ENCODE peak calls at places on chromosomes 7 and 10, in four cellular contexts. Y, F, C and A are unnamed samples. For H3K4me1, the result is how much of the 10 kb centered on the place peaks cover.

GRCh38 chr7:129317450-129317849 is 92.6 kb downstream of the AHCYL2 start:
- DNase-seq in C (no peak), Y (no peak), F (no peak), A (no peak)

GRCh38 chr10:132139526-132139925 is 47.2 kb upstream of the DPYSL4 start:
- DNase-seq in C (no peak), F (no peak), Y (no peak), A (no peak)

GRCh38 chr10:36872702-36873393 is 252.6 kb upstream of the ANKRD30A start:
- DNase-seq in F (no peak), C (no peak), Y (no peak), A (no peak)

GRCh38 chr7:66654275-66655112 is 25.8 kb downstream of the KCTD7 start:
- DNase-seq in C (peak), Y (peak), F (peak), A (peak)

GRCh38 chr7:104341545-104341944 is 13.1 kb downstream of the LHFPL3 start:
- DNase-seq in C (peak), Y (no peak), F (no peak), A (no peak)

GRCh38 chr10:79102056-79102874 is 33.5 kb downstream of the ZMIZ1 start:
- DNase-seq in C (peak), F (peak), Y (peak), A (peak)

GRCh38 chr7:150375662-150376521 is 3.2 kb upstream of the ZNF775 start:
- DNase-seq in F (peak), C (no peak), Y (no peak), A (no peak)

GRCh38 chr10:132634241-132634946 is 96.8 kb downstream of the INPP5A start:
- DNase-seq in Y (no peak), F (peak), C (no peak), A (no peak)

DNA sequence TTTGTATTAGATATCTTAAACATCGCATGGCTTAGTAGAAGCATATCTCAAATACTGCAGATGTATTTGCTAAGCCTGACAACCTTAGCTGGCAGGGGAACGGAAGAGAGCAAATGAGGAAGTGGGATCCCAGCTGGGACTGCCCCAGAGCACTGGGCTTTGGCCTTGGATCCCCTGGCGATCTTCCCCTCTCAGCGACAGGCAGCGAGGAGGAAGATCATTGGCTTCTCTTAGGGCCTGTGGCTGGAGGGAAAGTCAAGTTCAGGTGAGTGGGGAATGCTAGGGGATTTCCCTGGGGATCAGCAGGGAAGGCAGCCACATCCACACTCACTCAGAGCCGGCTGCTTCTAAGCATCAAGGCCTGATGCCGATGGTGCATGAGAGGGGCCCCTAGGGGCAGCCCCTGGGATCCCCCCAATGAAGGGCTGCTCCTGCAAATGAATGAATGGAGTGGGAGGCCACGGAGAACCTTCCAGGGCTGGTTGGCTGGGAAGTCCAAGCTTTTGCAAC is 42.0 kb downstream of the LYZL2 start:
- DNase-seq in C (peak), Y (no peak), F (peak), A (no peak)
- H3K4me1 ChIP-seq in C (under half), Y (under half), F (under half), A (under half)

DNA sequence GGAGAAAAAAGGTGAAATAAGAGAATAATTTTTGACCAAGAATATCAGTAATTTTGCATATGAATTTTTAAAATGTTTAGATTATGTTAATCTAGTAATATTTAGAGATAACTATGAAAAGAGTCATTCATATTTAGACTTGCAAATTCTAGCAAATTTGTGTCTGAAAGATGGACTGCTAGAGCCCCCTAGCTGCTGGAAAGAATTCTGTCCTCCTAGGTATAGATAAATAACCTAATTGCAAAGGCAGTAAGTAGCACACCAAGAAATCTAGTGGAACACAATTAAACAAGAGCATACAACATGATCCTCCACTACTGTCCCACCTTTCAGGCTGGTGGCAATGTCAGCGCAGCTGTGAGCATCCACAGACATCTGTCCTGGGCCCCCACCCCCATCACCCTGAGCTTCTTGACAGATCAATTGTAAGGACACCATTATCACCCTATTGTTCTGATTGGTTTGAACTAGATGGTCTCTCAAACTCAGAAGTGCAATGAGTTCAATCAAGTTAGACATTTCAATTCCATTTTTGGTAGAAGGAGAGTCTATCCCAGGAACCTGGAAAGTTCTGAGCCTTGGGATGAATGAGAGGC is 15.0 kb upstream of the GFRA1 start:
- DNase-seq in Y (no peak), F (peak), C (peak), A (no peak)
- H3K4me1 ChIP-seq in Y (under half), F (under half), C (under half), A (under half)

GRCh38 chr10:77505431-77506334 is 131.9 kb downstream of the KCNMA1 start:
- DNase-seq in F (no peak), C (no peak), Y (peak), A (no peak)

GRCh38 chr10:77507313-77507712 is 130.3 kb downstream of the KCNMA1 start:
- DNase-seq in Y (no peak), F (no peak), C (no peak), A (no peak)

GRCh38 chr10:77510294-77510693 is 127.3 kb downstream of the KCNMA1 start:
- DNase-seq in Y (no peak), C (no peak), F (no peak), A (no peak)

GRCh38 chr10:77506517-77506916 is 131.1 kb downstream of the KCNMA1 start:
- DNase-seq in Y (peak), C (no peak), F (no peak), A (no peak)

GRCh38 chr10:77508076-77508475 is 129.5 kb downstream of the KCNMA1 start:
- DNase-seq in F (no peak), C (no peak), Y (no peak), A (no peak)
- H3K4me1 ChIP-seq in F (under half), C (under half), Y (half or more), A (under half)

GRCh38 chr10:18438356-18439126 is 212.8 kb downstream of the NSUN6 start:
- DNase-seq in C (no peak), F (no peak), Y (no peak), A (peak)

GRCh38 chr10:18439601-18440000 is 211.8 kb downstream of the NSUN6 start:
- DNase-seq in Y (no peak), F (no peak), C (no peak), A (no peak)

GRCh38 chr10:18436902-18437301 is 214.5 kb downstream of the NSUN6 start:
- DNase-seq in C (no peak), F (no peak), Y (no peak), A (no peak)

DNA sequence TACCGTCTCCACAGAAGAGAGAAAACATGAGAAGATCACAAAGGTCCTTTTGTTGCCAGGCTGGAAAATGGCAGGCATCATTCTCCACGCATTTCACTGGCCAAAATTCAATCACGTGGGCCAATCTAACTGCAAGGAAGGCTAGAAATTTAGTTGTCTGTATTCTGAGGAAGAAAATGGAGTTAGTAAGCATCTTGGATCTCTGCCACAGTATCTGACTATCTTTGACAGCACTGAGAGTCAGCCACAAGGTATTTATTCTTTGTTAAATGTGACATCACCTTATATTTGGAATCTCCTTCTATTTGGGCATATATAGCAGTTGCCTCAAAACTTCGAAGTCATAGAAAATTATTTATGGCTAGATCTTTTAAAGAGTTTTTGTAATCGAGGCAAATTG is 213.9 kb downstream of the NSUN6 start:
- DNase-seq in Y (peak), C (no peak), F (no peak), A (no peak)
- H3K4me1 ChIP-seq in Y (under half), C (under half), F (under half), A (under half)

GRCh38 chr10:96468845-96469244 is 44.9 kb downstream of the TLL2 start:
- DNase-seq in C (no peak), Y (no peak), F (no peak), A (no peak)
- H3K4me1 ChIP-seq in C (under half), Y (under half), F (under half), A (under half)

DNA sequence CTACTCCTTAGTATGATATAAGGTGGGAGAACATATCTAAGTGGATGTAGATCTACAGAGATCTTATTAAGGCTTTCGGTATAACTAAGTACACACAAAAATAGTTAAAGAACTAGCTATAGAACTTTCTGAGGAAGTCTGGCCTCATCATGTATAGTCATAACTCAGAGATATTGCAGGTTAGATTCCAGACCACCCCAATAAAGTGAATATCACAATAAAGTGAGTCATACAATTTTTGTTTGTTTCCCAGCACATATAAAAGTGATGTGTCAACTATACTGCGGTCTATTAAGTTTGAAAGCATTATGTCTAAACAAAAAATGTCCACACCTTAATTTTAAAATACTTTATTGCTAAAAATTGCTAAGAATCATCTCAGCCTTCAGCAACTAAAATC is 24.7 kb upstream of the SEMA3A start:
- DNase-seq in Y (no peak), F (no peak), C (no peak), A (no peak)
- H3K4me1 ChIP-seq in Y (under half), F (under half), C (under half), A (under half)

DNA sequence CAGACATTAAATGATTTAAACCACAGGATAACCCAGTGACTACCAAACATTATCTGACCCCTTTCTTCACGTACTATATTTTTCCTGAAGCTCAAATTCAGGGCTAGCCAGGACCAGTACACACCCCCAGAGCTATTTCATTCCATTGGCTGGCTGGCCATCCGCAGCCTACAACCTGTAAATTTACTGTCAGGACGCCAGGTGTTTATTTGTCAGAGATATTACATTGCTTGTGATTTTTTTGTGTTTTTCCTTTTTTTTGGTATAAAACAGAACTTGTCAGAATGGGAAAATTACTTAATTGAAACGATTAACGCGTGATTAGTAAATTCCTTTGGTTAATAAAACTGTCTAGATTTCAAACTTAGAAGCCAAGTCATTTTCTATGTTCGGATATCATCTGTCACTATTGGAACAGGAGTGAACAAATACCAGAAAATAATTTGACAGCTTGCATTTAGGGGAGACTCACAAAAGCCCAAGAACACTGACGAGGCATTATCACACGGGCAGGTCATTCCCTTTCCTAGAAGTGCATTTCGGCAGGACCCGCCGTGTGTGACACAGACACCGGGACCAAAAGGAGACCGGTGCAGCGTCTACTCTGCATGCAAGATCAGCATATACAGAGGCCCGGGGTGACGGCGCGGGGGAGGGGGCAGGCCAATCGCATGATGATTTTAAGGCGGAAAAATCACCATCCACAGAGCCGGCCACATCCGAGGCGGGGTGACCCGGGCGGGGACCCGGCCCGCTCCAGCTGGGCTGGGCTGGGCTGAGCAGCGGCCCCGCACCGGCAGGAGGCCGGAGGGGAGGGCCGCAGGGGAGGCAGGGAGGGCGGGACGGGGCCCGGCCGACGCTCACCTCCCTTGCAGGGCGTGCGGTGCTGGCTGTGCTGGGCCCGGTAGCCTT is 926 bp downstream of the GLUD1 start:
- DNase-seq in F (peak), C (peak), Y (peak), A (peak)
- H3K4me1 ChIP-seq in F (half or more), C (under half), Y (under half), A (under half)

DNA sequence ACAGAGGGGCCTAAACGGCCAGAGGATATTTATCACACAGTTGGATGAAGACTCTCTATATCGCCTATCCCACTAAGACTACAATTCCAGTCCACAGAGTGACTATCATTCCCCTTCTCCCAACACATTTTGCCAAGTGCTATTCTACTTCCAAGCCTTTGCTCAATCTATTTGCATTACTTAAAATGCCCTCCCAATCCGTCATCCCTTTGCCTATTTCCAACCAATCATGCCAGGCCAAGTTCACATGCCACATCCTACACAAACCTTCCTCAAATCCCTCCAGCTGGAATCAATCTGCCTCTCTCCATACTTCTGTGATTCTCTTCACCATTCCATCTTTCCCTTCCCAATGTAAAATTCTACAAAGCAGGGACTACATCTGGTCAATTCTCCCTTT is 38.2 kb downstream of the SMURF1 start:
- DNase-seq in F (no peak), C (no peak), Y (no peak), A (no peak)
- H3K4me1 ChIP-seq in F (under half), C (under half), Y (half or more), A (under half)

GRCh38 chr7:10471280-10471679 is 502.4 kb upstream of the PHF14 start:
- DNase-seq in C (no peak), Y (no peak), F (no peak), A (no peak)
- H3K4me1 ChIP-seq in C (under half), Y (under half), F (under half), A (under half)

DNA sequence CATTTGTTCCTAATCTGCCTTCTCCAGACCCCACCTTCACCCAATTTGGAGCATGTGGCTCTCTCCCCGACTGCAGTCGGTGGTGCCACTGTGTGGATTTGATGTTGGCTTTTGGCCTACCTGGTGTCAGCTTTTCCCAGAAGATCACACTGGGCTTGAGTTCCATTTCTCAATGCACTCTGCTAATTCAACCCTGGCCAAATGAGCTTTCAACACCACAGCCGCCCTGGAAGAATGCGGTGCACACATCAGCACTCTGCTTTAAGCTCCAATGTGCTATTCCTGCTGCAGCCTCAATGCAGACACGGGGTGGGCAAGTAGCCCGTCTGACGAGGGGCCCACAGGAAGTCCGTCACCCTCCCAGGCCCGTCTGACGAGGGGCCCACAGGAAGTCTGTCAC is 64.6 kb downstream of the ASB13 start:
- DNase-seq in C (no peak), F (no peak), Y (no peak), A (no peak)
- H3K4me1 ChIP-seq in C (under half), F (under half), Y (under half), A (under half)